ENCODE peak calls at places on chromosomes 5 and 9, in nine cellular contexts. N, X, Q, D, E, T, U, L and Z are unnamed samples.

GRCh38 chr5:7415123-7415522 is 19.2 kb downstream of the ADCY2 start:
- DNase-seq in Q (no peak), D (no peak), N (no peak), U (no peak), T (no peak), L (no peak), X (no peak), E (no peak), Z (no peak)

GRCh38 chr9:83188272-83188671 is 125.3 kb upstream of the RASEF start:
- DNase-seq in U (no peak), D (no peak), E (no peak), Q (no peak), T (no peak), L (no peak), X (no peak), N (no peak), Z (no peak)

GRCh38 chr5:69231851-69232250 is 2.8 kb upstream of the CDK7 start:
- DNase-seq in T (no peak), N (no peak), D (no peak), X (no peak), Q (no peak), L (no peak), U (no peak), E (no peak), Z (no peak)

GRCh38 chr5:137220523-137220927 is 278.6 kb downstream of the SPOCK1 start:
- DNase-seq in D (no peak), Q (no peak), N (no peak), X (no peak), E (no peak), L (no peak), U (peak; percentile 79), T (no peak), Z (peak; percentile 18)

GRCh38 chr5:176545737-176546509 is 3.2 kb upstream of the CDHR2 start:
- DNase-seq in Q (no peak), T (no peak), L (no peak), X (no peak), D (no peak), E (no peak), U (no peak), N (peak; percentile 89), Z (no peak)

GRCh38 chr9:136052433-136052880 is 42.6 kb downstream of the NACC2 start:
- DNase-seq in Q (no peak), D (no peak), U (peak; percentile 67), X (no peak), L (no peak), E (no peak), N (no peak), T (no peak), Z (no peak)

GRCh38 chr9:132404228-132404881 is 2.3 kb downstream of the TTF1 start:
- DNase-seq in D (no peak), Q (no peak), E (no peak), T (no peak), U (no peak), L (no peak), X (no peak), N (no peak), Z (no peak)

GRCh38 chr9:126942369-126942768 is 27.8 kb downstream of the RALGPS1 start:
- DNase-seq in Q (no peak), D (no peak), N (no peak), E (no peak), U (no peak), L (no peak), X (no peak), T (no peak), Z (no peak)

GRCh38 chr9:81848472-81848871 is 79.8 kb upstream of the SPATA31D4 start:
- DNase-seq in D (no peak), N (no peak), X (no peak), U (no peak), L (no peak), Q (no peak), E (no peak), T (no peak), Z (no peak)

GRCh38 chr5:14574891-14575496 is 6.6 kb upstream of the OTULINL start:
- DNase-seq in D (no peak), X (no peak), Q (no peak), T (no peak), L (peak; percentile 63), U (no peak), E (peak; percentile 78), N (peak; percentile 80), Z (peak; percentile 26)

GRCh38 chr9:93072383-93072795 is 13.9 kb downstream of the SUSD3 start:
- DNase-seq in Q (no peak), X (no peak), T (peak; percentile 86), E (peak; percentile 71), U (no peak), N (peak; percentile 44), D (peak; percentile 85), L (no peak), Z (no peak)

GRCh38 chr9:134418986-134419683 is 92.9 kb downstream of the RXRA start:
- DNase-seq in E (no peak), D (peak; percentile 64), Q (no peak), U (no peak), L (no peak), T (no peak), X (no peak), N (no peak), Z (no peak)

GRCh38 chr5:120817044-120817985 is 353.2 kb downstream of the PRR16 start:
- DNase-seq in L (no peak), T (no peak), X (no peak), Q (no peak), U (no peak), E (no peak), N (no peak), D (no peak), Z (peak; percentile 45)
- TF ChIP-seq CTCF in L (no peak), T (no peak), X (peak; percentile 12), Q (peak; percentile 12), U (no peak), E (no peak), N (peak; percentile 10), D (no peak), Z (peak; percentile 28)

DNA sequence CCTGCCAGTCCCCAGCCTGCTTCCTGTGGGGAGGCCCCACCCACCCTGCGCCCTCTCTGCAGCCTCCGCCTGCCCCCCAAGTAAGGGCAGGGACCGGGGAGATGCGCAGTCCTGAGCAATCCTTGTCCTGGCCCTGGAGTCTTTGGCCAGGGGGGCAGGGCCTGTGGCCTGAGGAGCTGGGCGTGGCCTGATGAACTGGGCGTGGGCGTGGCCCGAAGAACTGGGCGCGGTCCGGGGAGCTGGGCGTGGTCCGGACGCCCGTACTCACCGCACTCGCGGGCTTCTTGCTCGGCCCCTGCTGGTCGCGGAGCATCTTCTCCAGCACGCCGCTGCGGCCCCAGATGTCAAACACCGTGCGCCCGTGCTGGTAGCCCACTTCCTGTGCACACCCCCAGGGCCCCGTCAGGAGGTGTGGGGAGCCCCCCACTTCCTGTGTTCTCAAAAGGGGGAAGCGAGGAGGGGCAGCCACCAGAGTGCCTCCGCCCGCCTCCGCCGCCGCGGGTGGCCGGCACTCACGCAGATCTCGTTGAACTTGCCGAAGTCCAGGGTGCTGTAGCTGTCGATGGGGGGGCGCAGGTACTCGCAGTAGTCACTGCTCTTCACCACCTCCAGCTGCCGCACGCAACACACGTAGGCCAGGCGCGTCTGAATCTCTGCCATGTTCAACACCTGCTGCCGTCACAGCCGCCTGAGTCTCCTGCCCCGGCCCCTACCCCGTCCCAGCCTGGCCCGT is 2.7 kb upstream of the NSMF start:
- DNase-seq in L (peak; percentile 81), E (no peak), X (peak; percentile 90), Q (peak; percentile 49), N (peak; percentile 76), D (peak; percentile 53), U (peak; percentile 59), T (peak; percentile 43), Z (peak; percentile 67)
- TF ChIP-seq POLR2A in L (no peak), E (no peak), X (no peak), Q (no peak), N (peak; percentile 37), D (no peak), U (no peak), T (no peak), Z (no peak)

GRCh38 chr9:98881356-98881755 is 62.4 kb upstream of the COL15A1 start:
- DNase-seq in L (no peak), X (no peak), N (no peak), Q (no peak), E (no peak), T (no peak), U (no peak), D (no peak), Z (no peak)

GRCh38 chr9:98879958-98880300 is 63.8 kb upstream of the COL15A1 start:
- DNase-seq in L (no peak), D (peak; percentile 77), E (no peak), Q (no peak), N (no peak), T (no peak), X (no peak), U (no peak), Z (peak; percentile 61)

GRCh38 chr9:98880311-98881015 is 63.2 kb upstream of the COL15A1 start:
- DNase-seq in L (no peak), E (no peak), X (no peak), Q (no peak), N (no peak), U (no peak), D (peak; percentile 74), T (no peak), Z (peak; percentile 60)

GRCh38 chr9:98882569-98882923 is 61.2 kb upstream of the COL15A1 start:
- DNase-seq in Q (no peak), E (no peak), T (no peak), D (no peak), L (no peak), U (no peak), X (no peak), N (no peak), Z (no peak)

GRCh38 chr9:98881836-98882568 is 61.7 kb upstream of the COL15A1 start:
- DNase-seq in Q (no peak), L (no peak), E (no peak), N (no peak), U (no peak), X (no peak), T (no peak), D (no peak), Z (no peak)
- H3K4me1 ChIP-seq in Q (no peaks in the 10 kb centered on the region), L (peaks cover 6% of the 10 kb centered on the region), E (no peaks in the 10 kb centered on the region), N (no peaks in the 10 kb centered on the region), U (no peaks in the 10 kb centered on the region), X (no peaks in the 10 kb centered on the region), T (no peaks in the 10 kb centered on the region), D (peaks cover 32% of the 10 kb centered on the region), Z (peaks cover 37% of the 10 kb centered on the region)

GRCh38 chr5:38926121-38926520 is 80.3 kb downstream of the OSMR start:
- DNase-seq in X (no peak), Q (no peak), D (no peak), T (no peak), U (no peak), L (no peak), N (no peak), E (no peak), Z (no peak)

GRCh38 chr5:38921174-38921573 is 75.4 kb downstream of the OSMR start:
- DNase-seq in N (no peak), D (no peak), U (peak; percentile 9), X (no peak), L (no peak), T (no peak), E (no peak), Q (no peak), Z (no peak)

GRCh38 chr5:38922199-38922598 is 76.4 kb downstream of the OSMR start:
- DNase-seq in X (no peak), E (peak; percentile 40), U (peak; percentile 73), L (no peak), D (peak; percentile 65), Q (no peak), N (peak; percentile 29), T (no peak), Z (peak; percentile 78)

GRCh38 chr5:38923661-38924451 is 78.0 kb downstream of the OSMR start:
- DNase-seq in U (no peak), Q (no peak), L (no peak), E (no peak), N (no peak), T (no peak), X (no peak), D (no peak), Z (no peak)

GRCh38 chr5:38925154-38925925 is 79.5 kb downstream of the OSMR start:
- DNase-seq in X (no peak), D (no peak), L (no peak), N (no peak), U (no peak), Q (no peak), T (no peak), E (no peak), Z (no peak)
- TF ChIP-seq CTCF in X (no peak), D (no peak), L (no peak), N (no peak), U (no peak), Q (no peak), T (no peak), E (no peak), Z (no peak)